ENCODE peak calls at places on chromosomes 16 and 17, in eight cellular contexts. G is NCI-H1417, H is frontal cortex, E is activated T-helper 1 cell treated with Interleukin-2 at 50 U/mL for 16 hours, P is mesothelial cell of epicardium, Q is HT1080, F is A172, A is heart left ventricle. I is an unnamed sample.

GRCh38 chr17:11787074-11787473 is 188.8 kb downstream of the DNAH9 start:
- DNase-seq in G (no peak), H (no peak), E (no peak), P (no peak), Q (no peak), F (no peak), A (no peak), I (no peak)

GRCh38 chr17:66676421-66676820 is 158.5 kb upstream of the CACNG5 start:
- DNase-seq in G (no peak), H (no peak), E (no peak), P (no peak), Q (no peak), F (peak; percentile 59), A (no peak), I (no peak)

GRCh38 chr16:69930117-69930776 is 20.9 kb upstream of the CLEC18A start:
- DNase-seq in G (peak; percentile 19), H (peak; percentile 63), E (no peak), P (no peak), Q (peak; percentile 59), F (peak; percentile 63), A (no peak), I (peak; percentile 24)

GRCh38 chr17:28750178-28751047 is 6.6 kb downstream of the TRAF4 start:
- DNase-seq in G (peak; percentile 93), H (peak; percentile 67), E (peak; percentile 73), P (peak; percentile 83), Q (peak; percentile 83), F (peak; percentile 92), A (peak; percentile 94), I (peak; percentile 85)

GRCh38 chr17:7903154-7904103 is 12.7 kb downstream of the RNF227 start:
- DNase-seq in G (peak; percentile 77), H (no peak), E (no peak), P (no peak), Q (no peak), F (no peak), A (no peak), I (no peak)

GRCh38 chr16:22660441-22661160 is 149.9 kb downstream of the NPIPB5 start:
- DNase-seq in G (no peak), H (no peak), E (no peak), P (no peak), Q (no peak), F (no peak), A (no peak), I (no peak)

GRCh38 chr17:47663997-47664941 is 14.6 kb downstream of the KPNB1 start:
- DNase-seq in G (peak; percentile 41), H (no peak), E (peak; percentile 37), P (no peak), Q (peak; percentile 50), F (peak; percentile 56), A (no peak), I (peak; percentile 57)

GRCh38 chr17:66904760-66905637 is 59.5 kb upstream of the CACNG4 start:
- DNase-seq in G (no peak), H (no peak), E (no peak), P (no peak), Q (peak; percentile 34), F (peak; percentile 37), A (no peak), I (peak; percentile 94)

GRCh38 chr16:67537270-67537635 is 8.6 kb downstream of the RIPOR1 start:
- DNase-seq in G (no peak), H (peak; percentile 73), E (peak; percentile 43), P (no peak), Q (no peak), F (no peak), A (peak; percentile 89), I (no peak)

GRCh38 chr16:11316331-11317015 is 28.8 kb upstream of the RMI2 start:
- DNase-seq in G (no peak), H (no peak), E (no peak), P (no peak), Q (no peak), F (peak; percentile 75), A (no peak), I (no peak)

GRCh38 chr17:27256225-27257030 is 37.5 kb upstream of the WSB1 start:
- DNase-seq in G (peak; percentile 7), H (no peak), E (no peak), P (no peak), Q (no peak), F (no peak), A (no peak), I (no peak)

GRCh38 chr17:64455993-64456885 is 7.3 kb downstream of the MILR1 start:
- DNase-seq in G (no peak), H (no peak), E (no peak), P (no peak), Q (peak; percentile 57), F (peak; percentile 26), A (no peak), I (no peak)

I was measured in NCI-H2081.